ENCODE peak calls at places on chromosomes 1 and 21, in six cellular contexts. U is transverse colon; E is CD8-positive, alpha-beta T cell; A is upper lobe of right lung; N is left lung; W is body of pancreas. B is an unnamed sample. For H3K9me3, the result is how much of the 10 kb centered on the place peaks cover.

GRCh38 chr1:60848583-60849188 is 233.7 kb upstream of the NFIA start:
- DNase-seq in U (no peak), E (no peak), A (no peak), N (no peak), W (no peak), B (no peak)

GRCh38 chr1:40309374-40310128 is 7.5 kb downstream of the COL9A2 start:
- DNase-seq in U (no peak), E (no peak), A (no peak), N (no peak), W (no peak), B (no peak)

GRCh38 chr21:42198949-42199348 is 20.0 kb upstream of the ABCG1 start:
- DNase-seq in U (no peak), E (no peak), A (no peak), N (no peak), W (peak), B (no peak)

GRCh38 chr1:23581219-23581618 is 21.9 kb upstream of the ID3 start:
- DNase-seq in U (no peak), E (no peak), A (no peak), N (no peak), W (no peak), B (no peak)

GRCh38 chr1:13585996-13586395 is 2.4 kb downstream of the PDPN start:
- DNase-seq in U (no peak), E (no peak), A (no peak), N (no peak), W (no peak), B (no peak)

GRCh38 chr1:109617291-109617801 is 2.1 kb downstream of the GNAT2 start:
- DNase-seq in U (no peak), E (no peak), A (no peak), N (no peak), W (no peak), B (no peak)

GRCh38 chr1:186165303-186165702 is 209.8 kb downstream of the TPR start:
- DNase-seq in U (no peak), E (no peak), A (no peak), N (no peak), W (no peak), B (no peak)

GRCh38 chr1:169060010-169060722 is 46.3 kb upstream of the ATP1B1 start:
- DNase-seq in U (peak), E (no peak), A (no peak), N (no peak), W (no peak), B (peak)

GRCh38 chr1:26066857-26067256 is 573 bp downstream of the TRIM63 start:
- DNase-seq in U (no peak), E (no peak), A (no peak), N (no peak), W (no peak), B (no peak)

GRCh38 chr1:201172336-201172735 is 18.1 kb upstream of the TMEM9 start:
- DNase-seq in U (no peak), E (no peak), A (peak), N (no peak), W (peak), B (no peak)

GRCh38 chr1:19759740-19760089 is 40.0 kb downstream of the TMCO4 start:
- DNase-seq in U (no peak), E (no peak), A (peak), N (no peak), W (no peak), B (no peak)

GRCh38 chr1:54391450-54392071 is 14.6 kb downstream of the SSBP3 start:
- DNase-seq in U (no peak), E (no peak), A (no peak), N (no peak), W (no peak), B (peak)
- TF ChIP-seq CTCF in U (no peak), E (no peak), A (no peak), N (no peak), W (no peak), B (no peak)

DNA sequence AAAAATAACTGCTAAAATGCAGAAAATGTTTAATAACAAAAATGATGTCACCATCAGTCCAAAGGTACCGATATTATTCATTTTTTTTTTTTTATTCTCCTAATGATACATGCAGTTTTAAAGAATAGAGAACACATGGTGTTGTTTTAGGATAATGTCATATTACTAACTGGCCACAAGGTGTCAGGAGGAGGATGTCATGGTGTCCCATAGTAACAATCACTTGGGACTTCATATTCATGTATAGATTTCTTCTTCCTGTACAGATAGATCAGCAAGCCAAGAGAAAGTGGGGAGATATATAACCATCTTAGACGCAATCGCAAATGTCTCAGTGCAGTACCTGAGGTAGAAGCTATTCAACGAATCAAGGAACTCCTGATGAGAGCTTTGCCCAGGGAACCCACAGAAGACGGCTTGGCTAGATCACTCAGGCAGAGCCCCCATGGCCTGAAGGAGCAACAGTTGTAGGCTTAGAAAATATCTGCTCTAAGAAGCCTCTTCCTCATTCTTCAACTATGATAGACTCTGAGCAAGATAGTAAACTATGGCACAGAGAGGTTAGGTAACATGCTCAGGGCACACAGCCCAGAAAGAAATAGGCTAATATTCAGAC is 12.3 kb downstream of the OR2T11 start:
- DNase-seq in U (no peak), E (no peak), A (no peak), N (no peak), W (peak), B (no peak)
- H3K9me3 ChIP-seq in U (under half), E (under half), A (under half), N (under half), W (under half), B (under half)

GRCh38 chr1:48263042-48263441 is 40.5 kb downstream of the SLC5A9 start:
- DNase-seq in U (no peak), E (no peak), A (no peak), N (no peak), W (no peak), B (no peak)
- TF ChIP-seq CTCF in U (no peak), E (no peak), A (no peak), N (no peak), W (no peak), B (no peak)

GRCh38 chr21:23543334-23543733 is 2063.9 kb downstream of the MRPL39 start:
- DNase-seq in U (no peak), E (no peak), A (no peak), N (no peak), W (no peak), B (no peak)

GRCh38 chr21:23541571-23541970 is 2065.7 kb downstream of the MRPL39 start:
- DNase-seq in U (no peak), E (no peak), A (no peak), N (no peak), W (no peak), B (no peak)

DNA sequence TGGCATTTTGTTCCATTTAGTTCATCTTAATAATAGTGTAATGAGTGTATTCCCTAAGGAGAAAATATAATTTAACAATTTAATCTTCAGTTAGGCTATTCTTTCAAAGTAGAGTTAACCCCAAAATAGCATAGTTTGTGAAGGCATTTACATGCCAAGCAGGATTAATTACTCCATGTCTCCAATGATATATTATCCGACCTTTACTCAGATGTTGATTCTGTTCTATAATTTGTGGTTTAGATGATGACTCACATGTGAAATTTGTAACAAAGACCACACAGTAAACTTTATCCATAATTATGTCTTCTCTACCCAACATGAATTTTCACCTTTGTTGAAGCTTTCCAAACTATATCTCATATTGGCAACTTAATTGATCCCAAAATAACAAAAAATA is 2065.2 kb downstream of the MRPL39 start:
- DNase-seq in U (no peak), E (no peak), A (no peak), N (no peak), W (no peak), B (no peak)
- H3K9me3 ChIP-seq in U (under half), E (under half), A (under half), N (under half), W (under half), B (under half)

GRCh38 chr1:94971491-94971924 is 44.6 kb upstream of the CNN3 start:
- DNase-seq in U (no peak), E (no peak), A (no peak), N (no peak), W (no peak), B (no peak)

GRCh38 chr1:94973271-94973922 is 46.5 kb upstream of the CNN3 start:
- DNase-seq in U (no peak), E (no peak), A (no peak), N (no peak), W (no peak), B (no peak)

GRCh38 chr1:94976996-94977548 is 50.2 kb upstream of the CNN3 start:
- DNase-seq in U (no peak), E (no peak), A (no peak), N (no peak), W (no peak), B (no peak)

GRCh38 chr1:94974224-94974623 is 47.3 kb upstream of the CNN3 start:
- DNase-seq in U (no peak), E (no peak), A (no peak), N (no peak), W (no peak), B (no peak)

GRCh38 chr1:94974824-94975223 is 47.9 kb upstream of the CNN3 start:
- DNase-seq in U (no peak), E (no peak), A (no peak), N (no peak), W (no peak), B (no peak)
- TF ChIP-seq CTCF in U (no peak), E (no peak), A (no peak), N (no peak), W (no peak), B (no peak)

GRCh38 chr1:68918563-68918962 is 421.7 kb upstream of the DEPDC1 start:
- DNase-seq in U (no peak), E (no peak), A (no peak), N (no peak), W (no peak), B (no peak)
- H3K9me3 ChIP-seq in U (under half), E (under half), A (under half), N (under half), W (under half), B (under half)

GRCh38 chr1:94707321-94708298 is 112.5 kb upstream of the SLC44A3 start:
- DNase-seq in U (no peak), E (no peak), A (no peak), N (no peak), W (peak), B (no peak)
- TF ChIP-seq CTCF in U (no peak), E (no peak), A (no peak), N (no peak), W (no peak), B (no peak)